ENCODE peak calls at places on chromosomes 5 and 9, in five cellular contexts. G is astrocyte of the spinal cord, N is endothelial cell, J is memory B cell, C is ELF-1. W is an unnamed sample.

GRCh38 chr5:170216262-170216864 is 16.4 kb upstream of the C5orf58 start:
- DNase-seq in N (peak; percentile 56), G (peak; percentile 68), J (no peak), C (peak; percentile 36), W (no peak)

GRCh38 chr5:6291961-6292360 is 86.4 kb downstream of the MED10 start:
- DNase-seq in C (peak; percentile 40), G (no peak), N (peak; percentile 38), J (no peak), W (no peak)

GRCh38 chr5:179166886-179167841 is 107.0 kb downstream of the ZNF354C start:
- DNase-seq in N (peak; percentile 72), G (peak; percentile 18), C (peak; percentile 68), J (peak; percentile 77), W (peak; percentile 77)

GRCh38 chr9:96449522-96449843 is 486 bp upstream of the HABP4 start:
- DNase-seq in J (no peak), N (no peak), G (no peak), C (no peak), W (no peak)

GRCh38 chr9:38358390-38359296 is 33.9 kb upstream of the ALDH1B1 start:
- DNase-seq in N (no peak), C (no peak), J (no peak), G (peak; percentile 27), W (no peak)

GRCh38 chr5:37662362-37662761 is 177.5 kb downstream of the GDNF start:
- DNase-seq in J (no peak), C (no peak), N (no peak), G (no peak), W (no peak)

GRCh38 chr5:178271726-178272479 is 39.3 kb upstream of the PHYKPL start:
- DNase-seq in J (no peak), G (no peak), N (no peak), C (no peak), W (no peak)

GRCh38 chr5:52560366-52560765 is 227.3 kb upstream of the ITGA1 start:
- DNase-seq in N (no peak), J (no peak), C (no peak), G (peak; percentile 4), W (no peak)

GRCh38 chr5:75045071-75045470 is 7.3 kb downstream of the GCNT4 start:
- DNase-seq in N (no peak), J (no peak), C (no peak), G (no peak), W (no peak)

GRCh38 chr9:134738869-134739659 is 97.5 kb downstream of the COL5A1 start:
- DNase-seq in J (no peak), C (peak; percentile 80), N (peak; percentile 89), G (peak; percentile 49), W (peak; percentile 66)

GRCh38 chr9:99085949-99086948 is 18.7 kb upstream of the TGFBR1 start:
- DNase-seq in N (no peak), J (no peak), G (peak; percentile 88), C (no peak), W (no peak)

GRCh38 chr5:15142458-15142857 is 270.9 kb upstream of the ANKH start:
- DNase-seq in J (no peak), N (no peak), C (no peak), G (no peak), W (no peak)

GRCh38 chr5:55533806-55534435 is 843 bp downstream of the PLPP1 start:
- DNase-seq in C (peak; percentile 79), N (no peak), G (peak; percentile 58), J (no peak), W (peak; percentile 43)

GRCh38 chr9:94643176-94643575 is 3.9 kb upstream of the FBP1 start:
- DNase-seq in C (no peak), G (no peak), J (no peak), N (no peak), W (no peak)

GRCh38 chr5:66864240-66864884 is 268.2 kb downstream of the MAST4 start:
- DNase-seq in C (peak; percentile 63), G (peak; percentile 46), N (peak; percentile 34), J (no peak), W (no peak)

GRCh38 chr5:137638841-137639240 is 97.0 kb downstream of the KLHL3 start:
- DNase-seq in N (no peak), J (no peak), C (no peak), G (no peak), W (no peak)

GRCh38 chr9:135279834-135280393 is 192.4 kb downstream of the OLFM1 start:
- DNase-seq in C (no peak), J (no peak), G (no peak), N (no peak), W (no peak)

GRCh38 chr5:24188196-24188595 is 456.6 kb downstream of the CDH10 start:
- DNase-seq in N (no peak), J (no peak), G (no peak), C (no peak), W (no peak)

GRCh38 chr9:89461302-89461701 is 36.6 kb downstream of the SEMA4D start:
- DNase-seq in N (no peak), C (no peak), G (peak; percentile 83), J (no peak), W (no peak)

GRCh38 chr5:163162645-163163044 is 274.8 kb upstream of the CCNG1 start:
- DNase-seq in J (no peak), N (no peak), C (no peak), G (no peak), W (no peak)

GRCh38 chr5:5752844-5753243 is 330.4 kb downstream of the ICE1 start:
- DNase-seq in C (no peak), N (no peak), J (no peak), G (no peak), W (no peak)

GRCh38 chr5:38258319-38259061 is at the start of gene EGFLAM:
- DNase-seq in N (peak; percentile 53), C (peak; percentile 88), G (peak; percentile 9), J (no peak), W (peak; percentile 15)

GRCh38 chr5:67144183-67144639 is 52.4 kb downstream of the CD180 start:
- DNase-seq in N (no peak), G (no peak), C (no peak), J (no peak), W (no peak)

GRCh38 chr5:139636207-139636792 is 11.8 kb upstream of the CXXC5 start:
- DNase-seq in C (no peak), N (peak; percentile 11), J (peak; percentile 75), G (peak; percentile 23), W (peak; percentile 67)

GRCh38 chr9:93967020-93967803 is 12.1 kb upstream of the BARX1 start:
- DNase-seq in J (no peak), G (no peak), N (no peak), C (no peak), W (peak; percentile 5)

GRCh38 chr9:122252796-122253195 is 11.8 kb downstream of the RBM18 start:
- DNase-seq in J (no peak), C (no peak), N (peak; percentile 16), G (no peak), W (no peak)

GRCh38 chr5:139765409-139766217 is 30.0 kb upstream of the PSD2 start:
- DNase-seq in C (peak; percentile 92), N (peak; percentile 90), J (peak; percentile 95), G (peak; percentile 73), W (peak; percentile 91)

GRCh38 chr5:157205708-157206107 is 25.1 kb downstream of the ITK start:
- DNase-seq in G (no peak), N (no peak), J (no peak), C (no peak), W (no peak)

GRCh38 chr9:14627513-14627912 is 65.7 kb downstream of the ZDHHC21 start:
- DNase-seq in J (no peak), N (no peak), C (no peak), G (no peak), W (no peak)

GRCh38 chr9:75096796-75097195 is 8.5 kb downstream of the OSTF1 start:
- DNase-seq in C (no peak), G (no peak), N (no peak), J (no peak), W (no peak)

GRCh38 chr9:100206899-100207298 is 107.9 kb downstream of the INVS start:
- DNase-seq in N (no peak), J (no peak), C (no peak), G (peak; percentile 25), W (no peak)

GRCh38 chr5:172502410-172502809 is 48.1 kb upstream of the SH3PXD2B start:
- DNase-seq in G (no peak), J (no peak), N (no peak), C (no peak), W (no peak)

GRCh38 chr5:119120893-119121292 is 50.0 kb downstream of the DMXL1 start:
- DNase-seq in G (no peak), C (no peak), J (no peak), N (no peak), W (no peak)

GRCh38 chr9:116282598-116282997 is 129.0 kb downstream of the PAPPA start:
- DNase-seq in J (no peak), G (no peak), C (no peak), N (no peak), W (no peak)

GRCh38 chr9:27771803-27772545 is 198.7 kb upstream of the C9orf72 start:
- DNase-seq in C (peak; percentile 43), G (peak; percentile 74), N (peak; percentile 29), J (no peak), W (no peak)

GRCh38 chr9:130662099-130662926 is 2.1 kb upstream of the PRDM12 start:
- DNase-seq in C (peak; percentile 41), J (peak; percentile 26), N (no peak), G (no peak), W (no peak)

W was measured in GM12891.